ENCODE peak calls at places on chromosome 19, in five cellular contexts. L is IMR-90, O is HepG2, K is K562, Y is GM12878. Q is an unnamed sample.

GRCh38 chr19:44112802-44113137 is 429 bp upstream of the ZNF225 start:
- DNase-seq in O (no peak), Y (no peak), L (no peak), K (no peak), Q (no peak)

GRCh38 chr19:15587663-15588062 is 27.4 kb upstream of the CYP4F8 start:
- DNase-seq in K (no peak), Y (no peak), L (no peak), O (no peak), Q (no peak)

GRCh38 chr19:5131866-5132561 is 163.1 kb downstream of the KDM4B start:
- DNase-seq in L (no peak), O (no peak), K (no peak), Y (no peak), Q (no peak)

GRCh38 chr19:6103894-6104293 is 6.4 kb downstream of the RFX2 start:
- DNase-seq in K (no peak), Y (no peak), L (no peak), O (no peak), Q (no peak)

GRCh38 chr19:28956421-28956820 is 256.5 kb downstream of the UQCRFS1 start:
- DNase-seq in O (no peak), Y (no peak), K (no peak), L (no peak), Q (no peak)

GRCh38 chr19:27660428-27660827 is 1552.5 kb downstream of the UQCRFS1 start:
- DNase-seq in K (no peak), L (no peak), Y (no peak), O (no peak), Q (no peak)

GRCh38 chr19:13026478-13026999 is 31.3 kb downstream of the NFIX start:
- DNase-seq in O (peak), Y (no peak), K (no peak), L (peak), Q (no peak)

GRCh38 chr19:42203700-42204099 is 13.8 kb downstream of the DEDD2 start:
- DNase-seq in K (no peak), O (no peak), L (no peak), Y (no peak), Q (no peak)

GRCh38 chr19:15120135-15121026 is 13.2 kb downstream of the SYDE1 start:
- DNase-seq in K (no peak), Y (no peak), L (no peak), O (no peak), Q (no peak)

GRCh38 chr19:15577184-15577771 is 37.7 kb upstream of the CYP4F8 start:
- DNase-seq in O (no peak), K (no peak), Y (no peak), L (no peak), Q (no peak)

GRCh38 chr19:42422576-42423461 is 4.4 kb downstream of the LIPE start:
- DNase-seq in Y (no peak), L (no peak), K (no peak), O (peak), Q (no peak)

GRCh38 chr19:3450796-3451411 is 29.4 kb downstream of the SMIM24 start:
- DNase-seq in Y (no peak), K (no peak), L (peak), O (peak), Q (peak)

GRCh38 chr19:55581145-55581827 is 638 bp upstream of the ZNF579 start:
- DNase-seq in L (no peak), O (peak), Y (no peak), K (peak), Q (no peak)

GRCh38 chr19:15161028-15161984 is 39.5 kb downstream of the NOTCH3 start:
- DNase-seq in K (peak), L (peak), Y (no peak), O (peak), Q (peak)

GRCh38 chr19:2462635-2463421 is 6.1 kb upstream of the LMNB2 start:
- DNase-seq in K (no peak), L (peak), Y (no peak), O (peak), Q (no peak)

GRCh38 chr19:48512504-48513288 is 1.1 kb upstream of the LMTK3 start:
- DNase-seq in Y (no peak), O (no peak), K (no peak), L (no peak), Q (no peak)
- TF ChIP-seq RFX5 in Y (no peak), O (no peak), K (no peak), L (no peak), Q (no peak)

GRCh38 chr19:558770-559439 is 13.5 kb upstream of the BSG start:
- DNase-seq in K (no peak), O (peak), Y (no peak), L (peak), Q (no peak)
- TF ChIP-seq BHLHE40 in K (no peak), O (no peak), Y (no peak), L (no peak), Q (no peak)

GRCh38 chr19:33808399-33808798 is 11.7 kb downstream of the KCTD15 start:
- DNase-seq in Y (no peak), O (no peak), K (no peak), L (no peak), Q (no peak)

GRCh38 chr19:33804021-33804799 is 7.5 kb downstream of the KCTD15 start:
- DNase-seq in K (no peak), Y (no peak), O (peak), L (peak), Q (peak)

GRCh38 chr19:33805313-33805712 is 8.6 kb downstream of the KCTD15 start:
- DNase-seq in Y (no peak), L (no peak), O (no peak), K (no peak), Q (no peak)

GRCh38 chr19:33805840-33806433 is 9.3 kb downstream of the KCTD15 start:
- DNase-seq in Y (no peak), O (no peak), L (no peak), K (no peak), Q (no peak)

DNA sequence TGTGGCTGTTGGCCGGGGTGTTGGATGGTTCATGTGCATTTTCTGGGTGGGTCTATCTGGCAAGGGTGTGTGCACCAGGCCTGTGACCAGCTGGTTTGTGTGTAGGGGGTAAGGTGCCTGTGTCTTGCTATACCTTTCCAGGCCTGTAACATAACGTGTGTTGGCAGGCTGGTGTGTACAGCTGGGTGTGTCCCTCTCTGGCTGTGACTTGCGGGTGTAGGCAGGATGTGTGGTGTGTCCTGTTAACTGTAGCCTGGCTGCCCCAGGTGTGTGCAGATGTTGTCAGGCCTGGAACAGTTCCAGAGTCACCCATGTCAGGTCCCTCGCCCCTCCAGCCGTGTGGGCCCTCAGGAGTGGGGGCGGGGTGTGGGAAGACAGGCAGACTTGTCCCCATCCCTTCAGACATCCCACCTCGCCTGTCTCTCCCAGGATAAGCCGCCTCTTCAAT is 9.8 kb downstream of the KCTD15 start:
- DNase-seq in L (no peak), Y (no peak), K (no peak), O (no peak), Q (no peak)
- TF ChIP-seq RFX5 in L (no peak), Y (no peak), K (no peak), O (no peak), Q (no peak)

GRCh38 chr19:54573330-54573872 is at the start of gene LILRA2:
- DNase-seq in O (no peak), K (no peak), Y (no peak), L (no peak), Q (no peak)
- TF ChIP-seq BHLHE40 in O (no peak), K (no peak), Y (no peak), L (no peak), Q (no peak)

DNA sequence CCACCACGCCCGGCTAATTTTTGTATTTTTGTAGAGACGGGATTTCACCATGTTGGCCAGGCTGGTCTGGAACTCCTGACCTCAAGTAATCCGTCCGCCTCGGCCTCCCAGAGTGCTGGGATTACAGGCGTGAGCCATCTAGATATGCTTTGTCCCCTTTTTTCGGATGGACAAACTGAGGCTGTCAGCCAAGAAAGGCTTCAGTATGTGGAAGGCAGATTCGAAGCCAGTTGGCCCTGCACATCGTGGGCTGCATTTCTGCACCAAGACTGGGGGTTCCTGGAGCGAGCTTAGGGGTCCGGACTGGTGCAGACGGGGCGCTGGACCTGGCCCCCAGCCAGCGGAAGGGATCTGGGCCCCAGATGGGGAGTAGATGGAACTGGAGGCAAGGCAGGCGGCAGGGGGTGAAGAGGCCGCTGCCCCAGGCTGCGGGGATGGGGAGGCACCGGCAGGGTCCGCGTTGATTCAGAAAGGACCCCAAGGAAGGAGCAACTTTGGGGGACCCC is 9.7 kb upstream of the JUND start:
- DNase-seq in O (no peak), K (no peak), Y (no peak), L (no peak), Q (no peak)
- TF ChIP-seq RFX5 in O (no peak), K (no peak), Y (no peak), L (no peak), Q (no peak)

GRCh38 chr19:8123683-8124082 is 25.7 kb downstream of the FBN3 start:
- DNase-seq in O (no peak), Y (no peak), L (no peak), K (no peak), Q (no peak)
- TF ChIP-seq BHLHE40 in O (no peak), Y (no peak), L (no peak), K (no peak), Q (no peak)

DNA sequence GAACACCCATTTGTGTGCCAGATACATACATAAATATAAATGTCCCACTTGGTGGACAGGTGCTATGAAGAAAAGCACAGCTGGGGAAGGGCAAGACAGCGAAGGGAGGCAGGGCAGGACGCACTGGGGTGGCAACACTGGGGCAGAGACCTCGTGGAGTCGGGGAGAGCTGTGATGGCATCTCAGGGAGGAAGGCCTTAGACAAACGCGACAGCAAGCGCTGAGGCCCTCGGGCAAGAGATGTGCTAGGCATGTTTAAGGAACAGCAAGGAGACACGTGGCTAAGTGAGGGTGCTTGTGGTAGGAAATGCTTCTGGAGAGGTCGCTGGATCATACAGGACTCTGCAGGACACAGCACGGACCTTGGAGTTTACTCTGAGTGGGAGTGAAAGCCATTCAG is 23.3 kb upstream of the CCNP start:
- DNase-seq in O (no peak), K (no peak), Y (no peak), L (no peak), Q (no peak)
- TF ChIP-seq RFX5 in O (no peak), K (no peak), Y (no peak), L (no peak), Q (no peak)